ENCODE peak calls at places on chromosomes 12 and 14, in five cellular contexts. I, F, O, H and T are unnamed samples. For H3K4me1 and H3K27me3, the result is how much of the 10 kb centered on the place peaks cover.

GRCh38 chr12:94704452-94704871 is 54.1 kb upstream of the TMCC3 start:
- DNase-seq in H (peak), O (no peak), I (no peak), F (no peak), T (no peak)

GRCh38 chr14:23532658-23533057 is 18.9 kb downstream of the ZFHX2 start:
- DNase-seq in O (no peak), F (no peak), H (no peak), I (no peak), T (no peak)

GRCh38 chr14:104030958-104031357 is 54.5 kb upstream of the ASPG start:
- DNase-seq in F (no peak), O (no peak), H (no peak), I (no peak), T (no peak)

GRCh38 chr14:101171650-101172049 is 268.1 kb upstream of the RTL1 start:
- DNase-seq in H (no peak), F (no peak), I (no peak), O (no peak), T (no peak)

GRCh38 chr14:61154606-61155005 is 126.5 kb downstream of the TMEM30B start:
- DNase-seq in O (no peak), H (no peak), F (no peak), I (no peak), T (no peak)

GRCh38 chr12:47591387-47591786 is 114.4 kb downstream of the RPAP3 start:
- DNase-seq in I (no peak), F (no peak), H (no peak), O (no peak), T (no peak)

GRCh38 chr12:60072911-60073310 is 477.1 kb downstream of the SLC16A7 start:
- DNase-seq in O (no peak), I (no peak), F (no peak), H (no peak), T (no peak)

GRCh38 chr12:76768566-76768965 is 4.7 kb downstream of the ZDHHC17 start:
- DNase-seq in I (no peak), O (no peak), F (no peak), H (no peak), T (no peak)

GRCh38 chr12:15829255-15829654 is 40.1 kb upstream of the EPS8 start:
- DNase-seq in F (no peak), O (no peak), H (no peak), I (no peak), T (no peak)

GRCh38 chr12:40745386-40745785 is 53.1 kb downstream of the CNTN1 start:
- DNase-seq in H (no peak), O (no peak), I (no peak), F (no peak), T (no peak)

GRCh38 chr12:52441320-52441911 is 7.2 kb upstream of the KRT75 start:
- DNase-seq in O (no peak), H (no peak), F (no peak), I (no peak), T (no peak)

GRCh38 chr12:26853303-26854027 is 20.5 kb upstream of the ITPR2 start:
- DNase-seq in I (peak), F (peak), H (peak), O (peak), T (no peak)

GRCh38 chr12:76449572-76449971 is 101.4 kb upstream of the BBS10 start:
- DNase-seq in H (no peak), F (no peak), O (no peak), I (no peak), T (no peak)

GRCh38 chr14:76706811-76707210 is 54.5 kb upstream of the VASH1 start:
- DNase-seq in I (no peak), O (no peak), F (no peak), H (no peak), T (peak)

GRCh38 chr14:26841361-26841760 is 243.5 kb upstream of the NOVA1 start:
- DNase-seq in I (no peak), F (no peak), O (no peak), H (no peak), T (no peak)

GRCh38 chr14:57302883-57303282 is 34.1 kb downstream of the AP5M1 start:
- DNase-seq in I (no peak), H (no peak), F (no peak), O (no peak), T (no peak)

GRCh38 chr14:22517117-22517720 is 71.8 kb downstream of the DAD1 start:
- DNase-seq in O (no peak), H (no peak), F (no peak), I (no peak), T (no peak)

GRCh38 chr14:25215607-25216006 is 165.7 kb upstream of the STXBP6 start:
- DNase-seq in I (no peak), F (no peak), O (no peak), H (no peak), T (no peak)

GRCh38 chr14:46580941-46581671 is 70.5 kb downstream of the RPL10L start:
- DNase-seq in H (no peak), O (no peak), F (no peak), I (no peak), T (no peak)

GRCh38 chr12:41497362-41497761 is 309.2 kb downstream of the PDZRN4 start:
- DNase-seq in H (no peak), F (no peak), O (no peak), I (no peak), T (no peak)

GRCh38 chr12:81369175-81369574 is 291.3 kb downstream of the ACSS3 start:
- DNase-seq in H (no peak), O (no peak), F (no peak), I (no peak), T (no peak)

GRCh38 chr12:56995930-56996496 is 10.3 kb downstream of the ZBTB39 start:
- DNase-seq in H (no peak), F (no peak), O (no peak), I (no peak), T (no peak)

GRCh38 chr14:79855789-79856188 is 355.5 kb downstream of the DIO2 start:
- DNase-seq in F (no peak), H (no peak), I (no peak), O (no peak), T (no peak)

GRCh38 chr14:90109858-90110257 is 48.1 kb downstream of the KCNK13 start:
- DNase-seq in H (no peak), F (no peak), O (no peak), I (no peak), T (no peak)

GRCh38 chr12:93753285-93753684 is 76.1 kb downstream of the CRADD start:
- DNase-seq in O (no peak), F (no peak), I (no peak), H (no peak), T (no peak)

GRCh38 chr14:60051690-60052324 is 39.9 kb upstream of the PCNX4 start:
- DNase-seq in O (no peak), H (no peak), F (no peak), I (no peak), T (no peak)

GRCh38 chr12:29572938-29573337 is 75.5 kb upstream of the OVCH1 start:
- DNase-seq in F (no peak), H (no peak), I (no peak), O (no peak), T (no peak)

GRCh38 chr12:3195859-3196483 is 118.8 kb downstream of the TSPAN9 start:
- DNase-seq in O (no peak), H (no peak), I (no peak), F (no peak), T (no peak)

GRCh38 chr14:91387135-91387849 is 30.3 kb downstream of the CCDC88C start:
- DNase-seq in I (no peak), F (no peak), O (peak), H (no peak), T (no peak)

GRCh38 chr12:23949212-23950010 is at the start of gene SOX5:
- DNase-seq in O (peak), I (peak), F (peak), H (no peak), T (peak)

GRCh38 chr12:76268267-76268666 is 79.9 kb downstream of the BBS10 start:
- DNase-seq in F (no peak), I (no peak), O (no peak), H (no peak), T (no peak)

GRCh38 chr14:52998376-52999010 is 47.6 kb upstream of the FERMT2 start:
- DNase-seq in I (no peak), O (no peak), H (no peak), F (no peak), T (no peak)

GRCh38 chr12:110581951-110582285 is 1.2 kb downstream of the PPTC7 start:
- DNase-seq in H (peak), I (no peak), F (no peak), O (no peak), T (no peak)

GRCh38 chr12:110578522-110579238 is 4.4 kb downstream of the PPTC7 start:
- DNase-seq in I (no peak), F (no peak), O (no peak), H (no peak), T (no peak)

GRCh38 chr12:110577717-110578521 is 5.2 kb downstream of the PPTC7 start:
- DNase-seq in F (no peak), O (no peak), H (peak), I (no peak), T (no peak)

GRCh38 chr12:110579889-110580253 is 3.2 kb downstream of the PPTC7 start:
- DNase-seq in H (no peak), O (no peak), F (no peak), I (no peak), T (no peak)

DNA sequence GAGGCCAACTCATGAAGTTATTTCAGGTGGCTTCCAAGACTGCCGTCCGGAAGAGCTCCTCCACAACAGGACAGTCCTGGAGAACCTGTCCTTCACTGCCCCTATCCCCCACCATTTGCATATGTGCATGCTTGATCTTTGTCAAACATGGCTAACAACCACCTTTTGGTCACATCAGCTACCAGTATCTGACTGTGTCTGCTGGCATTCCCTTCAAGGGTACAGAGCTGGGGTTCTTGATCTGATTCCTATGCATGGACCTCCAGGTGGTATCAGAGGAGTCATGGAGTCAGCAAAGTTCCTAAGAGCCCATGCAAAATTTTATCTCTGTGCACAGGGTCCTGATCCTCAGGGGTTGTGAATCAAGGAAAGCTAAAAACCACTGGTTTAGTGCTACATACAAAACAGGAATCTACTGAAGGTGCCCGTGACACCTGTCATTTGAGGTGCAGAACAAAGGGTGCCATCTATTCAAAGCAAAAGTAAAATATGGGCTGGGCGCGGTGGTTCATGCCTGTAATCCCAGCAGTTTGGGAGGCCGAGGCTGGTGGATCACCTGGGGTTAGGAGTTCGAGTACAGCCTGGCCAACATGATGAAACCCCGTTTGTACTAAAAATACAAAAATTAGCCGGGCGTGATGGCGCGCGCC is 3.8 kb downstream of the PPTC7 start:
- DNase-seq in H (no peak), I (no peak), F (no peak), O (no peak), T (no peak)
- TF ChIP-seq CTCF in H (no peak), I (no peak), F (no peak), O (no peak), T (no peak)

GRCh38 chr14:68789798-68790655 is 2.8 kb downstream of the ZFP36L1 start:
- DNase-seq in O (no peak), H (no peak), I (peak), F (peak), T (no peak)
- H3K4me1 ChIP-seq in O (under half), H (under half), I (under half), F (half or more), T (under half)

DNA sequence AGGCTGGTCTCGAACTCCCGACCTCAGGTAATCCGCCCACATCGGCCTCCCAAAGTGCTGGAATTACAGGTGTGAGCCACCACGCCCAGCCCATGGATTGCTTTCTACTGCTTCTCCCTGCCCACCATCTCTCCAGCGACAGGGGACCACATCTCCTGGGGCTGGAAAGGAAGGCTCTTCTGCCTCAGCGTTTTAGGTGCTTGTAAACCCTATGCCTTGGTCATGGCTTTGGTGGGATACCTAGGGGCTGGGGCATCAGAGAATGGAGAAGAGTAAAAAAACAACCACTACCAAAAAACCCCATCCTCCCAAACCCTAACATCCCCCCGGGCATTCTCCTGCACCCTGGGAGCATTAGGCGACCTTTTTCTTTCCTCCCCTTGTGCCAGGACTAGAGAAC is 1.1 kb upstream of the TMEM121 start:
- DNase-seq in H (no peak), F (no peak), O (no peak), I (no peak), T (no peak)
- H3K27me3 ChIP-seq in H (under half), F (half or more), O (under half), I (under half), T (under half)

GRCh38 chr12:104435765-104436164 is 21.0 kb upstream of the CHST11 start:
- DNase-seq in O (no peak), H (no peak), I (no peak), F (no peak), T (no peak)

GRCh38 chr12:104436790-104437189 is 20.0 kb upstream of the CHST11 start:
- DNase-seq in F (no peak), H (no peak), O (no peak), I (no peak), T (no peak)

GRCh38 chr12:104434129-104434528 is 22.6 kb upstream of the CHST11 start:
- DNase-seq in H (no peak), O (no peak), I (no peak), F (no peak), T (no peak)

GRCh38 chr12:104435175-104435574 is 21.6 kb upstream of the CHST11 start:
- DNase-seq in I (no peak), H (no peak), O (no peak), F (no peak), T (no peak)

DNA sequence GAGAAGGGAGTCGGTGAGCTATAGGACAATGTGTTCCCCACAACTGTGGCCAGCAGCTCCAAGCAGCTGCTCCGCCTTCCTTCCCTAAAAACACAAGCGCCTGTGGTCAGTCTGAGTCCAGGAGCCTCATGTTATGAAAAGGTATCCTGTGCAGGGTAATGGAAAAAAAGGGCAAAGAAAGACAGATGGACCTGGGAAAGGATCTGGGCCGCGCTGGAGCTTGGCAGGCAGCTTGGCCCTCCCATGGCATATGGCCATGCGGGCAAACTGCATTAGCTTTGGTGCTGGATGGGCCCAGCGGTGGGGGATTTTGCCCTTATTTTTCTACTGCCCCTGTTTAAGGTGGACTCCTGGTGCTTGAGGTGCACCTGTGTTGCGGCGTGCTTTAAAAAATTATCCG is 23.7 kb upstream of the CHST11 start:
- DNase-seq in I (no peak), F (no peak), H (no peak), O (no peak), T (no peak)
- TF ChIP-seq CTCF in I (no peak), F (no peak), H (no peak), O (no peak), T (no peak)

GRCh38 chr14:98140862-98141261 is 1131.1 kb downstream of the BCL11B start:
- DNase-seq in F (no peak), O (no peak), H (no peak), I (no peak), T (no peak)
- H3K4me1 ChIP-seq in F (under half), O (under half), H (under half), I (under half), T (under half)

DNA sequence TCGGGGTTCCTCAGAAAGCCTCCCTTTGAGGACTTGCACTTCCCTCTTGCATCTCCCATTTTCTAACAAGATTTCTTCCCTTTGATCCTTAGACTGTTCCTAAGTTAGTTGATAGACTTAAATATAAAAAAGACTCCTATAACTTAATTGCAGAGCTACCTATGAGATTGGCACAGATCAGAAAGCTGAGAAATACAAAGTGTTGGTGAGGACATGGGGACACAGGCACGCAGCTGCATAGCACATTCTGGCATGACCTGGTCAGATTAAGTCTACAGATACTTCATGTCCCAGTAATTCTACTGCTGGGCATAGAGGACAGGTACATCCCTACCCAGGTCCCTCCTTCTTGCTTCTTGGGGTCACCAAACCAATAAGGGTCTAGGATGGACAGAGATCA is 141.7 kb upstream of the LHX5 start:
- DNase-seq in I (no peak), O (no peak), H (no peak), F (no peak), T (no peak)
- H3K27me3 ChIP-seq in I (half or more), O (half or more), H (under half), F (half or more), T (under half)

DNA sequence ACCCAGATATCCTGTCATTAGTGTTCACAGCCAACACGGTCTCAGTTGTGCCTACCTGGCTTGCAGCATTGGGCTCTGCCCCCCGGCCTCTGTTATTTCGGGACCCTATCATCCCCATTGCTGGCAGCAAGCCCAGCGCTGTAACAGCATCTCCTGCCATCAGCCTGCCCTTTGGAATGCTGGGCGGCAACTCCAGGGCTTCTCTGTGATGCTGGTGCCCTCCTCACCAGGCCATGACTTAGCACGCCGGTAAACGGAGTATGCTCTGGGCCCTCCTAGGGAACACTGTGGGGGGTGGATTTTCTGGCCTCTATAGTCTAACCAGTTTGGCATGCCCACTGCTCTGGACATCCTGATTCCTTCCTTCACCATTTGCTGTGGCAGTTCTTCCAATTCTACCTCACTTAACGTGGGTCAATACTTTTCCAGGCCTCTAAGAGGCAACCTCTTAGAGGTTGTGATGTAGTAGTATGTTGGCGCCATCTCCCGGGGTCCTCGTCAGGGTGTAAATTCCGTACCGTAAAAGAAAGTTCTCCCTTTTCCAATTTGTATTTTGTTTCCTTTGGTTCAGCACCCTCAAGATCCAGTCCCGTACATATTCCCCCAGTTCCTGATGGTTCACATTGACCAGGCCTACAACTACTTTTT is 80.0 kb downstream of the SINHCAF start:
- DNase-seq in F (no peak), O (no peak), H (no peak), I (no peak), T (no peak)
- TF ChIP-seq CTCF in F (no peak), O (no peak), H (no peak), I (no peak), T (no peak)

GRCh38 chr14:102778616-102779351 is 1.5 kb downstream of the TRAF3 start:
- DNase-seq in F (no peak), H (no peak), I (no peak), O (no peak), T (no peak)
- H3K4me1 ChIP-seq in F (half or more), H (under half), I (under half), O (under half), T (under half)

DNA sequence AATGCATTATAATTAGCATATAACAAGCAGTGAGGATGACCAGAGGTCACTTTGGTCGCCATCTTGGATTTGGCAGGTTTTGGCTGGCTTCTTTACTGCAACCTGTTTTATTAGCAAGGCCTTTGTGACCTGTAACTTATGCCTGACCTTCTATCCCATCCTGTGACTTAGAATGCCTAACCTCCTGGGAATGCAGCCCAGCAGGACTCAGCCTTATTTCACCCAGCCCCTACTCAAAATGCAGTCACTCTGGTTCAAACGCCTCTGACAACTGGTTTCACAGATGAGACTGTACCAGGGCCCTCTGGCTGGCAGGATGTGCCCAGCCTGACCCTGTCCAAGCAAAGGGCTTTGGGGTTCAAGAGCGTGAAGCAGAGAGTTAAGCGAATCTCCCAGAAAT is 157.5 kb upstream of the SFSWAP start:
- DNase-seq in F (no peak), I (no peak), O (no peak), H (no peak), T (no peak)
- H3K27me3 ChIP-seq in F (under half), I (under half), O (under half), H (under half), T (under half)